ENCODE peak calls at places on chromosomes 5 and 9, in six cellular contexts. One of them, this sample, is unnamed.

GRCh38 chr9:9615086-9615485 is 997.7 kb downstream of the PTPRD start:
- DNase-seq in stimulated activated CD8-positive, alpha-beta memory T cell treated with anti-CD3 and anti-CD28 coated beads, Interleukin-7, amount 100 ng/mL, for 24 hours: no peak
- DNase-seq in germinal center: no peak
- DNase-seq in neural progenitor cell: no peak
- DNase-seq in psoas muscle: peak
- DNase-seq in PC-9: no peak
- DNase-seq in this sample: no peak

GRCh38 chr9:73215249-73215648 is 63.6 kb downstream of the ANXA1 start:
- DNase-seq in stimulated activated CD8-positive, alpha-beta memory T cell treated with anti-CD3 and anti-CD28 coated beads, Interleukin-7, amount 100 ng/mL, for 24 hours: no peak
- DNase-seq in germinal center: no peak
- DNase-seq in neural progenitor cell: peak
- DNase-seq in psoas muscle: no peak
- DNase-seq in PC-9: no peak
- DNase-seq in this sample: no peak

GRCh38 chr9:128406848-128407391 is 13.7 kb upstream of the CERCAM start:
- DNase-seq in stimulated activated CD8-positive, alpha-beta memory T cell treated with anti-CD3 and anti-CD28 coated beads, Interleukin-7, amount 100 ng/mL, for 24 hours: no peak
- DNase-seq in germinal center: no peak
- DNase-seq in neural progenitor cell: peak
- DNase-seq in psoas muscle: no peak
- DNase-seq in PC-9: no peak
- DNase-seq in this sample: no peak

GRCh38 chr5:178298283-178298807 is 65.7 kb upstream of the PHYKPL start:
- DNase-seq in stimulated activated CD8-positive, alpha-beta memory T cell treated with anti-CD3 and anti-CD28 coated beads, Interleukin-7, amount 100 ng/mL, for 24 hours: no peak
- DNase-seq in germinal center: no peak
- DNase-seq in neural progenitor cell: no peak
- DNase-seq in psoas muscle: peak
- DNase-seq in PC-9: no peak
- DNase-seq in this sample: no peak

GRCh38 chr5:58913591-58913990 is 330.7 kb downstream of the RAB3C start:
- DNase-seq in stimulated activated CD8-positive, alpha-beta memory T cell treated with anti-CD3 and anti-CD28 coated beads, Interleukin-7, amount 100 ng/mL, for 24 hours: no peak
- DNase-seq in germinal center: no peak
- DNase-seq in neural progenitor cell: no peak
- DNase-seq in psoas muscle: no peak
- DNase-seq in PC-9: no peak
- DNase-seq in this sample: no peak

GRCh38 chr9:3028535-3028934 is 184.6 kb upstream of the PUM3 start:
- DNase-seq in stimulated activated CD8-positive, alpha-beta memory T cell treated with anti-CD3 and anti-CD28 coated beads, Interleukin-7, amount 100 ng/mL, for 24 hours: no peak
- DNase-seq in germinal center: no peak
- DNase-seq in neural progenitor cell: no peak
- DNase-seq in psoas muscle: no peak
- DNase-seq in PC-9: no peak
- DNase-seq in this sample: peak

GRCh38 chr5:154826-155225 is 36.5 kb upstream of the LRRC14B start:
- DNase-seq in stimulated activated CD8-positive, alpha-beta memory T cell treated with anti-CD3 and anti-CD28 coated beads, Interleukin-7, amount 100 ng/mL, for 24 hours: no peak
- DNase-seq in germinal center: no peak
- DNase-seq in neural progenitor cell: no peak
- DNase-seq in psoas muscle: no peak
- DNase-seq in PC-9: no peak
- DNase-seq in this sample: no peak

GRCh38 chr9:33748633-33749304 is 46.6 kb upstream of the PRSS3 start:
- DNase-seq in stimulated activated CD8-positive, alpha-beta memory T cell treated with anti-CD3 and anti-CD28 coated beads, Interleukin-7, amount 100 ng/mL, for 24 hours: peak
- DNase-seq in germinal center: no peak
- DNase-seq in neural progenitor cell: no peak
- DNase-seq in psoas muscle: no peak
- DNase-seq in PC-9: no peak
- DNase-seq in this sample: no peak

GRCh38 chr9:11962327-11962726 is 730.9 kb upstream of the TYRP1 start:
- DNase-seq in stimulated activated CD8-positive, alpha-beta memory T cell treated with anti-CD3 and anti-CD28 coated beads, Interleukin-7, amount 100 ng/mL, for 24 hours: no peak
- DNase-seq in germinal center: no peak
- DNase-seq in neural progenitor cell: no peak
- DNase-seq in psoas muscle: no peak
- DNase-seq in PC-9: no peak
- DNase-seq in this sample: no peak

GRCh38 chr9:108603141-108603540 is 252.6 kb downstream of the ACTL7B start:
- DNase-seq in stimulated activated CD8-positive, alpha-beta memory T cell treated with anti-CD3 and anti-CD28 coated beads, Interleukin-7, amount 100 ng/mL, for 24 hours: no peak
- DNase-seq in germinal center: no peak
- DNase-seq in neural progenitor cell: no peak
- DNase-seq in psoas muscle: no peak
- DNase-seq in PC-9: no peak
- DNase-seq in this sample: no peak

GRCh38 chr5:143218563-143219170 is 184.8 kb downstream of the NR3C1 start:
- DNase-seq in stimulated activated CD8-positive, alpha-beta memory T cell treated with anti-CD3 and anti-CD28 coated beads, Interleukin-7, amount 100 ng/mL, for 24 hours: no peak
- DNase-seq in germinal center: no peak
- DNase-seq in neural progenitor cell: no peak
- DNase-seq in psoas muscle: no peak
- DNase-seq in PC-9: no peak
- DNase-seq in this sample: no peak

GRCh38 chr5:104598285-104598684 is 1035.7 kb upstream of the NUDT12 start:
- DNase-seq in stimulated activated CD8-positive, alpha-beta memory T cell treated with anti-CD3 and anti-CD28 coated beads, Interleukin-7, amount 100 ng/mL, for 24 hours: no peak
- DNase-seq in germinal center: no peak
- DNase-seq in neural progenitor cell: no peak
- DNase-seq in psoas muscle: no peak
- DNase-seq in PC-9: no peak
- DNase-seq in this sample: no peak

GRCh38 chr5:135724475-135725065 is 109.9 kb upstream of the SLC25A48 start:
- DNase-seq in stimulated activated CD8-positive, alpha-beta memory T cell treated with anti-CD3 and anti-CD28 coated beads, Interleukin-7, amount 100 ng/mL, for 24 hours: no peak
- DNase-seq in germinal center: no peak
- DNase-seq in neural progenitor cell: no peak
- DNase-seq in psoas muscle: no peak
- DNase-seq in PC-9: no peak
- DNase-seq in this sample: no peak

GRCh38 chr5:96187309-96188027 is 225.8 kb upstream of the ELL2 start:
- DNase-seq in stimulated activated CD8-positive, alpha-beta memory T cell treated with anti-CD3 and anti-CD28 coated beads, Interleukin-7, amount 100 ng/mL, for 24 hours: no peak
- DNase-seq in germinal center: no peak
- DNase-seq in neural progenitor cell: no peak
- DNase-seq in psoas muscle: no peak
- DNase-seq in PC-9: peak
- DNase-seq in this sample: no peak

GRCh38 chr5:139912158-139912557 is 116.5 kb downstream of the PSD2 start:
- DNase-seq in stimulated activated CD8-positive, alpha-beta memory T cell treated with anti-CD3 and anti-CD28 coated beads, Interleukin-7, amount 100 ng/mL, for 24 hours: no peak
- DNase-seq in germinal center: no peak
- DNase-seq in neural progenitor cell: no peak
- DNase-seq in psoas muscle: no peak
- DNase-seq in PC-9: no peak
- DNase-seq in this sample: no peak

GRCh38 chr9:135268981-135269380 is 181.5 kb downstream of the OLFM1 start:
- DNase-seq in stimulated activated CD8-positive, alpha-beta memory T cell treated with anti-CD3 and anti-CD28 coated beads, Interleukin-7, amount 100 ng/mL, for 24 hours: no peak
- DNase-seq in germinal center: no peak
- DNase-seq in neural progenitor cell: no peak
- DNase-seq in psoas muscle: no peak
- DNase-seq in PC-9: no peak
- DNase-seq in this sample: no peak

GRCh38 chr9:22079873-22080341 is 70.8 kb upstream of the CDKN2B start:
- DNase-seq in stimulated activated CD8-positive, alpha-beta memory T cell treated with anti-CD3 and anti-CD28 coated beads, Interleukin-7, amount 100 ng/mL, for 24 hours: no peak
- DNase-seq in germinal center: no peak
- DNase-seq in neural progenitor cell: no peak
- DNase-seq in psoas muscle: no peak
- DNase-seq in PC-9: no peak
- DNase-seq in this sample: no peak

GRCh38 chr9:136323420-136323819 is 3.9 kb upstream of the GPSM1 start:
- DNase-seq in stimulated activated CD8-positive, alpha-beta memory T cell treated with anti-CD3 and anti-CD28 coated beads, Interleukin-7, amount 100 ng/mL, for 24 hours: no peak
- DNase-seq in germinal center: no peak
- DNase-seq in neural progenitor cell: no peak
- DNase-seq in psoas muscle: no peak
- DNase-seq in PC-9: no peak
- DNase-seq in this sample: no peak

GRCh38 chr5:147935032-147935431 is 28.7 kb upstream of the C5orf46 start:
- DNase-seq in stimulated activated CD8-positive, alpha-beta memory T cell treated with anti-CD3 and anti-CD28 coated beads, Interleukin-7, amount 100 ng/mL, for 24 hours: no peak
- DNase-seq in germinal center: no peak
- DNase-seq in neural progenitor cell: peak
- DNase-seq in psoas muscle: no peak
- DNase-seq in PC-9: peak
- DNase-seq in this sample: peak

GRCh38 chr9:98580956-98581355 is 127.8 kb downstream of the GABBR2 start:
- DNase-seq in stimulated activated CD8-positive, alpha-beta memory T cell treated with anti-CD3 and anti-CD28 coated beads, Interleukin-7, amount 100 ng/mL, for 24 hours: no peak
- DNase-seq in germinal center: no peak
- DNase-seq in neural progenitor cell: no peak
- DNase-seq in psoas muscle: no peak
- DNase-seq in PC-9: no peak
- DNase-seq in this sample: no peak

GRCh38 chr9:13113751-13114150 is 165.7 kb downstream of the MPDZ start:
- DNase-seq in stimulated activated CD8-positive, alpha-beta memory T cell treated with anti-CD3 and anti-CD28 coated beads, Interleukin-7, amount 100 ng/mL, for 24 hours: no peak
- DNase-seq in germinal center: no peak
- DNase-seq in neural progenitor cell: no peak
- DNase-seq in psoas muscle: no peak
- DNase-seq in PC-9: no peak
- DNase-seq in this sample: no peak

GRCh38 chr9:91776409-91777365 is 173.3 kb downstream of the ROR2 start:
- DNase-seq in stimulated activated CD8-positive, alpha-beta memory T cell treated with anti-CD3 and anti-CD28 coated beads, Interleukin-7, amount 100 ng/mL, for 24 hours: no peak
- DNase-seq in germinal center: no peak
- DNase-seq in neural progenitor cell: no peak
- DNase-seq in psoas muscle: no peak
- DNase-seq in PC-9: no peak
- DNase-seq in this sample: no peak

GRCh38 chr5:111537153-111538024 is 25.1 kb upstream of the STARD4 start:
- DNase-seq in stimulated activated CD8-positive, alpha-beta memory T cell treated with anti-CD3 and anti-CD28 coated beads, Interleukin-7, amount 100 ng/mL, for 24 hours: no peak
- DNase-seq in germinal center: no peak
- DNase-seq in neural progenitor cell: no peak
- DNase-seq in psoas muscle: no peak
- DNase-seq in PC-9: no peak
- DNase-seq in this sample: no peak

GRCh38 chr9:113912816-113913215 is 36.7 kb downstream of the ZNF618 start:
- DNase-seq in stimulated activated CD8-positive, alpha-beta memory T cell treated with anti-CD3 and anti-CD28 coated beads, Interleukin-7, amount 100 ng/mL, for 24 hours: no peak
- DNase-seq in germinal center: no peak
- DNase-seq in neural progenitor cell: no peak
- DNase-seq in psoas muscle: no peak
- DNase-seq in PC-9: no peak
- DNase-seq in this sample: no peak

GRCh38 chr5:73321757-73322452 is 126.7 kb downstream of the FOXD1 start:
- DNase-seq in stimulated activated CD8-positive, alpha-beta memory T cell treated with anti-CD3 and anti-CD28 coated beads, Interleukin-7, amount 100 ng/mL, for 24 hours: no peak
- DNase-seq in germinal center: no peak
- DNase-seq in neural progenitor cell: no peak
- DNase-seq in psoas muscle: no peak
- DNase-seq in PC-9: peak
- DNase-seq in this sample: no peak

GRCh38 chr9:129469188-129469987 is 151.5 kb downstream of the C9orf50 start:
- DNase-seq in stimulated activated CD8-positive, alpha-beta memory T cell treated with anti-CD3 and anti-CD28 coated beads, Interleukin-7, amount 100 ng/mL, for 24 hours: no peak
- DNase-seq in germinal center: no peak
- DNase-seq in neural progenitor cell: peak
- DNase-seq in psoas muscle: no peak
- DNase-seq in PC-9: no peak
- DNase-seq in this sample: no peak

GRCh38 chr9:5642170-5642569 is 13.3 kb downstream of the RIC1 start:
- DNase-seq in stimulated activated CD8-positive, alpha-beta memory T cell treated with anti-CD3 and anti-CD28 coated beads, Interleukin-7, amount 100 ng/mL, for 24 hours: no peak
- DNase-seq in germinal center: no peak
- DNase-seq in neural progenitor cell: no peak
- DNase-seq in psoas muscle: no peak
- DNase-seq in PC-9: no peak
- DNase-seq in this sample: no peak

GRCh38 chr9:79012561-79012960 is 559.2 kb upstream of the TLE4 start:
- DNase-seq in stimulated activated CD8-positive, alpha-beta memory T cell treated with anti-CD3 and anti-CD28 coated beads, Interleukin-7, amount 100 ng/mL, for 24 hours: no peak
- DNase-seq in germinal center: no peak
- DNase-seq in neural progenitor cell: no peak
- DNase-seq in psoas muscle: no peak
- DNase-seq in PC-9: no peak
- DNase-seq in this sample: no peak

GRCh38 chr5:96067902-96068614 is 106.4 kb upstream of the ELL2 start:
- DNase-seq in stimulated activated CD8-positive, alpha-beta memory T cell treated with anti-CD3 and anti-CD28 coated beads, Interleukin-7, amount 100 ng/mL, for 24 hours: no peak
- DNase-seq in germinal center: no peak
- DNase-seq in neural progenitor cell: no peak
- DNase-seq in psoas muscle: no peak
- DNase-seq in PC-9: peak
- DNase-seq in this sample: no peak

GRCh38 chr5:124880903-124881302 is 134.5 kb upstream of the ZNF608 start:
- DNase-seq in stimulated activated CD8-positive, alpha-beta memory T cell treated with anti-CD3 and anti-CD28 coated beads, Interleukin-7, amount 100 ng/mL, for 24 hours: no peak
- DNase-seq in germinal center: no peak
- DNase-seq in neural progenitor cell: no peak
- DNase-seq in psoas muscle: no peak
- DNase-seq in PC-9: no peak
- DNase-seq in this sample: no peak

GRCh38 chr9:70113403-70114022 is 69.9 kb downstream of the MAMDC2 start:
- DNase-seq in stimulated activated CD8-positive, alpha-beta memory T cell treated with anti-CD3 and anti-CD28 coated beads, Interleukin-7, amount 100 ng/mL, for 24 hours: no peak
- DNase-seq in germinal center: peak
- DNase-seq in neural progenitor cell: peak
- DNase-seq in psoas muscle: peak
- DNase-seq in PC-9: no peak
- DNase-seq in this sample: no peak